ENCODE peak calls at places on chromosome 3, in five cellular contexts. X is GM23248, H is MM.1S, C is GM23338, L is hepatocyte. W is an unnamed sample.

GRCh38 chr3:177195941-177196472 is 1.3 kb downstream of the TBL1XR1 start:
- DNase-seq in X (peak; percentile 45), H (peak; percentile 60), C (no peak), L (no peak), W (peak; percentile 72)

GRCh38 chr3:177538743-177539730 is 341.8 kb upstream of the TBL1XR1 start:
- DNase-seq in X (no peak), H (peak; percentile 95), C (no peak), L (no peak), W (peak; percentile 25)

GRCh38 chr3:97778152-97778551 is 13.6 kb downstream of the ARL6 start:
- DNase-seq in X (no peak), H (no peak), C (no peak), L (no peak), W (no peak)

GRCh38 chr3:10467204-10467603 is 38.2 kb downstream of the ATP2B2 start:
- DNase-seq in X (no peak), H (no peak), C (no peak), L (no peak), W (no peak)

GRCh38 chr3:60948488-60948887 is 302.8 kb downstream of the FHIT start:
- DNase-seq in X (peak; percentile 66), H (no peak), C (peak; percentile 35), L (no peak), W (no peak)

GRCh38 chr3:70272798-70273197 is 39.6 kb downstream of the MDFIC2 start:
- DNase-seq in X (no peak), H (no peak), C (no peak), L (no peak), W (no peak)

GRCh38 chr3:94026623-94027022 is 1.8 kb downstream of the STX19 start:
- DNase-seq in X (no peak), H (no peak), C (no peak), L (no peak), W (no peak)

GRCh38 chr3:67349551-67350174 is 304.7 kb downstream of the SUCLG2 start:
- DNase-seq in X (peak; percentile 3), H (no peak), C (no peak), L (no peak), W (no peak)

GRCh38 chr3:27637346-27638000 is 84.7 kb downstream of the EOMES start:
- DNase-seq in X (no peak), H (no peak), C (peak; percentile 38), L (no peak), W (no peak)

GRCh38 chr3:51024765-51025681 is 350.3 kb downstream of the DOCK3 start:
- DNase-seq in X (no peak), H (peak; percentile 91), C (peak; percentile 3), L (peak; percentile 13), W (no peak)

GRCh38 chr3:112092439-112093179 is 6.4 kb downstream of the C3orf52 start:
- DNase-seq in X (peak; percentile 31), H (peak; percentile 31), C (peak; percentile 50), L (no peak), W (peak; percentile 64)

DNA sequence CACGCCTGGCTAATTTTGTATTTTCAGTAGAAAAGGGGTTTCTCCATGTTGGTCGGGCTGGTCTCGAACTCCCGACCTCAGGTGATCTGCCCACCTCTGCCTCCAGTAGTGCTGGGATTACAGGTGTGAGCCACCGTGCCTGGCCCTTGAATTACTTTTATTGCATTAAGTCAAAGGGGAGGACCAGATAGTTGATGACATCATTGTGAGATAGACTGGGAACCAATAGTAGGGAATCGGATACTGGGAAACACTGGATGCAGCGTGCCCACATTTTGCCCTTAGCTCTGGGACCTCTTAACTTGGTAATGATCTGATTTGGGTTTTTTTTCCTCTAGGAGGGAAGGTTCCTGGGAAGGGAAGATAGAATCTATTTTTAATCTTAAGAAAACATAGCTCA is 19.2 kb downstream of the DAG1 start:
- DNase-seq in X (no peak), H (no peak), C (no peak), L (no peak), W (no peak)
- H3K9me2 ChIP-seq in X (no peaks in the 10 kb centered on the region), H (no peaks in the 10 kb centered on the region), C (no peaks in the 10 kb centered on the region), L (no peaks in the 10 kb centered on the region), W (no peaks in the 10 kb centered on the region)

GRCh38 chr3:72313308-72313707 is 528.4 kb upstream of the PROK2 start:
- DNase-seq in X (no peak), H (no peak), C (no peak), L (no peak), W (no peak)
- H3K4me1 ChIP-seq in X (peaks cover 11% of the 10 kb centered on the region), H (peaks cover 13% of the 10 kb centered on the region), C (no peaks in the 10 kb centered on the region), L (peaks cover 26% of the 10 kb centered on the region), W (peaks cover 26% of the 10 kb centered on the region)

GRCh38 chr3:30290479-30290878 is 315.9 kb upstream of the TGFBR2 start:
- DNase-seq in X (no peak), H (no peak), C (no peak), L (no peak), W (no peak)

GRCh38 chr3:30293621-30294240 is 312.7 kb upstream of the TGFBR2 start:
- DNase-seq in X (no peak), H (no peak), C (no peak), L (no peak), W (no peak)

GRCh38 chr3:30289751-30290150 is 316.6 kb upstream of the TGFBR2 start:
- DNase-seq in X (no peak), H (no peak), C (no peak), L (no peak), W (no peak)

GRCh38 chr3:30294241-30294667 is 312.1 kb upstream of the TGFBR2 start:
- DNase-seq in X (peak; percentile 25), H (no peak), C (peak; percentile 18), L (no peak), W (no peak)

DNA sequence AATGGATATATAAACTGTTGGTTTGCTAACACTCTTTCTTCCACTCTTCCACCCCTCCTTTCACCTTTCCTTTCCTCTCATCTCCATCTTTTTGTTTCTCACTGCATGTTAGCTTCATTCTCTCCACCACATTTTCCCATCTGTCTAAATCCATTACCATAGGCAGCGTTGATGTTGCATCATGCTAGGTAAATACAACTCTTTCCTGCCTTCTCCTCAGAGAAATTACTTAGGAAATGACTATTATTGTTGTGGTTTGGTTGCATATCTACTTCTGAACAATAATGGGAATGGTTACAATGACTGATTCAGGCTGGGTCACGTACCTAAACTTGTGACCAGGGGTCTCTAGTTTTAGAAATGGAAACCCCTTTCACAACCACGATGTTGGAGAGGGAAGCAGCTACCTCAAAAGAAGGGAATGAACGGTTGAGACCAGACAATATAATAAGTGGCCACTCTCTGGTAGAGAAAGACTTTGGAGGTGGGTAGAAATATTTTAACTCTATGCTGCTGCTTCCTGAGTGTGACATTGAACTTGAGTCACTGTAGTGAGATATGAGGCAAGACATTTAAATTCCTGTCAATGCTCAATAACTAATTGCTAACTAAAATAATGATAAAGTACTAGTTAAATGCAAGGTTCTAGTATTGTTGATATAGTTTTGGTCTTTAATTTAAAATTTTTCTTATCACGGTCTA is 314.1 kb upstream of the TGFBR2 start:
- DNase-seq in X (peak; percentile 51), H (no peak), C (no peak), L (no peak), W (no peak)
- H3K9me2 ChIP-seq in X (no peaks in the 10 kb centered on the region), H (no peaks in the 10 kb centered on the region), C (no peaks in the 10 kb centered on the region), L (no peaks in the 10 kb centered on the region), W (no peaks in the 10 kb centered on the region)

GRCh38 chr3:44865272-44866005 is 3.7 kb downstream of the TMEM42 start:
- DNase-seq in X (no peak), H (peak; percentile 52), C (no peak), L (no peak), W (peak; percentile 4)
- H3K4me1 ChIP-seq in X (peaks cover 4% of the 10 kb centered on the region), H (peaks cover 24% of the 10 kb centered on the region), C (peaks cover 8% of the 10 kb centered on the region), L (peaks cover 10% of the 10 kb centered on the region), W (peaks cover 13% of the 10 kb centered on the region)

GRCh38 chr3:117411991-117412390 is 702.4 kb downstream of the TUSC7 start:
- DNase-seq in X (no peak), H (no peak), C (no peak), L (no peak), W (no peak)

GRCh38 chr3:117409256-117409655 is 699.7 kb downstream of the TUSC7 start:
- DNase-seq in X (no peak), H (no peak), C (no peak), L (no peak), W (no peak)

GRCh38 chr3:117407317-117407716 is 697.7 kb downstream of the TUSC7 start:
- DNase-seq in X (peak; percentile 30), H (peak; percentile 35), C (peak; percentile 69), L (peak; percentile 18), W (no peak)

GRCh38 chr3:117409701-117410459 is 700.3 kb downstream of the TUSC7 start:
- DNase-seq in X (peak; percentile 35), H (no peak), C (no peak), L (no peak), W (no peak)

DNA sequence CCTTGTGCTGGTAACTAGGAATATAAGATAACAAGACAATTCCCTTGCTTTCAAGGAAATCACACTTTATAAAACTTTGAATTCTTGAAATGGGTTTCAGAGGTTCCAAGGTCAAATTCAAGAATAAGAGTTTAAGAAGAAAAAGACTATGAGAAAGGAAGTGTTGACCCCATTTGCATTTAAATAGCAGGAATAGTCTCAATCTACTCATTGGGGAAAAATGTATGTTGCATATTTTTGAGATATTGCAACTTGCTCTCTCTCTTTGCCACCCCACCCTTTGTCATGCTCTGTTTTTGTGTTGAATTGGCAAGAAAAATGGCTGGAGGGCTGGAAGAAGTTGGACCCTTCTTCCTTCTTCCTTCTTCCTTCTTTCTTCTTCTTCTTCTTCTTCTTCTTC is 699.2 kb downstream of the TUSC7 start:
- DNase-seq in X (peak; percentile 58), H (no peak), C (no peak), L (no peak), W (no peak)
- H3K9me2 ChIP-seq in X (no peaks in the 10 kb centered on the region), H (no peaks in the 10 kb centered on the region), C (no peaks in the 10 kb centered on the region), L (no peaks in the 10 kb centered on the region), W (no peaks in the 10 kb centered on the region)

DNA sequence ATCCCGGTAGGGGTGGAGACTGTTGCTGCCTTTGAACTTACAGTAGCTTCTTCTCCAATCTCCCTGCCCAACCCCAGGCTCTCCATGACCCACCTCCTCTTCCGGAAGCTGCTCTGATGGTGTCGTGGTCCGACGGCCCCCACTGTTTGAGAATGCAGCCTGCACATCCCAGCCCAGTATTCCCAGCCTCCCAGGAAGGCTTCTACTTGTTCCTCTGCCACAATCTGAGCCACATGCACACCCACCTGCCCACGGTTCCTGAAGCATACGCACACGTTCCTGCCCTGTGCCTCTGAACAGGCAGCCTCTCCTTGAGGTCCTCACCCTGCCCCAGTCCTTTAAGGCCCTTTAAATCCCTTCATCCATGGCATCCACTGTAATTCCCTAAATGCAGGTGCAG is 57.4 kb downstream of the ABTB1 start:
- DNase-seq in X (no peak), H (no peak), C (no peak), L (no peak), W (no peak)
- H3K4me1 ChIP-seq in X (peaks cover 11% of the 10 kb centered on the region), H (peaks cover 12% of the 10 kb centered on the region), C (peaks cover 8% of the 10 kb centered on the region), L (peaks cover 8% of the 10 kb centered on the region), W (peaks cover 60% of the 10 kb centered on the region)

GRCh38 chr3:4750306-4751056 is 228.8 kb upstream of the BHLHE40 start:
- DNase-seq in X (peak; percentile 62), H (no peak), C (no peak), L (peak; percentile 74), W (no peak)
- H3K9me2 ChIP-seq in X (no peaks in the 10 kb centered on the region), H (no peaks in the 10 kb centered on the region), C (no peaks in the 10 kb centered on the region), L (no peaks in the 10 kb centered on the region), W (no peaks in the 10 kb centered on the region)